ENCODE peak calls at places on chromosomes 6 and 20, in eight cellular contexts. Q, T, I, R, L, U, H and K are unnamed samples.

GRCh38 chr6:112571486-112571885 is 224.4 kb downstream of the RFPL4B start:
- DNase-seq in T (no peak), L (no peak), Q (peak; percentile 61), R (peak; percentile 23), I (no peak), H (no peak), U (no peak), K (no peak)

GRCh38 chr20:3704085-3704484 is 8.3 kb downstream of the SIGLEC1 start:
- DNase-seq in T (no peak), H (no peak), L (no peak), R (no peak), U (no peak), Q (no peak), I (no peak), K (no peak)

GRCh38 chr6:157712585-157713295 is 110.3 kb upstream of the SNX9 start:
- DNase-seq in I (no peak), U (no peak), R (no peak), T (no peak), Q (no peak), L (no peak), H (no peak), K (no peak)

GRCh38 chr20:16539280-16539679 is 34.0 kb downstream of the KIF16B start:
- DNase-seq in U (no peak), L (peak; percentile 26), H (no peak), T (no peak), Q (peak; percentile 29), R (no peak), I (no peak), K (no peak)

GRCh38 chr20:43430265-43430664 is 27.4 kb upstream of the SRSF6 start:
- DNase-seq in U (no peak), R (no peak), Q (no peak), L (no peak), T (no peak), H (no peak), I (no peak), K (no peak)

GRCh38 chr6:44667668-44668390 is 280.3 kb downstream of the CDC5L start:
- DNase-seq in I (peak; percentile 44), T (peak; percentile 83), L (no peak), R (no peak), H (no peak), Q (peak; percentile 23), U (no peak), K (no peak)

GRCh38 chr6:132760256-132760655 is 2.6 kb upstream of the VNN2 start:
- DNase-seq in Q (no peak), L (no peak), U (no peak), I (no peak), T (no peak), H (no peak), R (no peak), K (no peak)

GRCh38 chr6:64012351-64013060 is 376.9 kb downstream of the PHF3 start:
- DNase-seq in U (no peak), R (no peak), H (no peak), Q (peak; percentile 90), I (peak; percentile 13), L (peak; percentile 2), T (peak; percentile 52), K (peak; percentile 64)

GRCh38 chr6:114200896-114201295 is 141.9 kb downstream of the HS3ST5 start:
- DNase-seq in L (no peak), H (no peak), T (no peak), Q (no peak), R (no peak), U (no peak), I (no peak), K (no peak)

GRCh38 chr6:75882734-75883133 is 133.7 kb downstream of the MYO6 start:
- DNase-seq in R (no peak), I (no peak), L (peak; percentile 88), H (no peak), U (no peak), Q (peak; percentile 80), T (no peak), K (peak; percentile 50)

GRCh38 chr6:137013738-137014602 is 30.8 kb downstream of the IL20RA start:
- DNase-seq in L (peak; percentile 51), Q (peak; percentile 77), R (no peak), T (peak; percentile 20), I (no peak), H (no peak), U (no peak), K (peak; percentile 81)
- TF ChIP-seq CTCF in L (peak; percentile 77), Q (peak; percentile 77), R (peak; percentile 48), T (peak; percentile 70), I (peak; percentile 59), H (no peak), U (peak; percentile 21), K (peak; percentile 67)

DNA sequence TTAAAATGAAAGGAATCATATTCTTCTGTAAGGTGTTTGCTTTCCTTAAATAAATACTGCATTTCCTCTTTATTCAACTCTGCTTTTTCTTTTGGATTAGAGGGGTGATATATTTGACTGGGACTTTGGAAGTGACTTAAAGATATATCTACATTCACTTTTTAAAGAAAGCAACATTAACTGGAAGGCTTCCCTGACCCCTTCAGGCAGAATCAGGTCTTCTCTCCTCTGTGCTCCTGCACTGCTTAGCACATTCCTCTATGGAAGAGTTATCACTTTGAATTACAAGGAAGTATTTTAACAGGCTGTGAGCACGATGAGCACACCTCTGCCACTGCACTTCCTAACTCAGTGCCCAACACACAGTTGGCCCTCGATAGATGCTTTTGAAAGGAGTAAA is 59.2 kb upstream of the POU3F2 start:
- DNase-seq in Q (no peak), L (no peak), R (no peak), I (no peak), T (no peak), U (no peak), H (no peak), K (no peak)
- TF ChIP-seq CTCF in Q (no peak), L (no peak), R (no peak), I (no peak), T (no peak), U (no peak), H (no peak), K (no peak)

DNA sequence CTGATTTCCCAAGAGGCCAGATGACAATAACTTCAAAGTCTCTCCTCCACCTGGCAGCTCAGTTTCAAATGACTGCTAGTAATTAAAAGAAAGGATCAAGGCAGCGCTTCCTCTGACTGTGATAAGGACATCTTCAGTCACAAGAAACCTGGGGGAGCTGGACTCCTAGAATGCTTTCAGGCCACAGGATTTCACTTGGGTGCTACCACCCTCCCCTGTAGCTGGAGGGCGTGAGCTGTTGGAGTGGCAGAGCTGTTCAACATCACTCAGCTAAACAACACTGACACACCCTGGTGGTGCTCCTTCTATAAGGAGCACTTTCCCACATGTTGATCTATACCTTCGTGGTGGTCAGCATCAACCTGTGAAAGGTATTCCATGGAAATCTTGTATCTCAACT is 2.2 kb upstream of the CNR1 start:
- DNase-seq in Q (no peak), I (no peak), L (no peak), H (no peak), R (no peak), T (no peak), U (no peak), K (no peak)
- TF ChIP-seq CTCF in Q (no peak), I (no peak), L (no peak), H (no peak), R (no peak), T (peak; percentile 18), U (no peak), K (no peak)

DNA sequence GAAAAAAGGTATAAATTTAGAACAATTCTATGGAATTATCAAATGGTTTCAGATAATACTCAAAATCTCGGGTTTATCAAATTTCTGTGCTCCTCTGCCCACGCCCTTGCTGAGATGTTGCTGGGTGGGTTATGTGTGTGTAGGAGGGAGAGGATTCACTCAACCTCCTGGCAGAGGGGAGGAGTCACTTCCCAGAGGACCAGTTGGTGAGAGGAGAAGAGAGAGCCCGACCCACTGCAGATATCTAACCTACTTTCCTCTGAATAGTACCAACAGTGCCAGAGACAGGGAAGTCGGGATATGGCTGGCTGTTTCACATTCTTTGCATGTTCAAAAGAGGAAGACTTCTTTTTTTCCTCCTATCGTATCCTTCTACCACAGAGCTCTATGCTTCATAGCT is 187.1 kb upstream of the MAN1A1 start:
- DNase-seq in L (no peak), H (no peak), T (no peak), Q (no peak), R (no peak), I (no peak), U (no peak), K (no peak)
- TF ChIP-seq CTCF in L (no peak), H (no peak), T (no peak), Q (no peak), R (no peak), I (no peak), U (no peak), K (no peak)